ENCODE peak calls at places on chromosomes 16 and 17, in nine cellular contexts. L is occipital lobe; Y is left ventricle myocardium inferior; K is Calu3; S is left cardiac atrium; P is GM23338; O is stimulated activated CD4-positive, alpha-beta T cell treated with anti-CD3 and anti-CD28 coated beads, Interleukin-2, amount 100 ng/mL, for 48 hours; U is HS-5; A is AG10803. B is an unnamed sample.

GRCh38 chr16:86540894-86541293 is 14.1 kb downstream of the MTHFSD start:
- DNase-seq in U (no peak), S (no peak), K (no peak), P (no peak), L (no peak), A (no peak), O (no peak), Y (no peak), B (no peak)

GRCh38 chr17:78539771-78540170 is 37.4 kb downstream of the DNAH17 start:
- DNase-seq in U (no peak), S (no peak), O (no peak), A (no peak), P (no peak), Y (no peak), K (no peak), L (no peak), B (no peak)

GRCh38 chr17:77323413-77324171 is 182.8 kb downstream of the SEC14L1 start:
- DNase-seq in P (no peak), L (no peak), U (no peak), Y (no peak), O (no peak), A (peak; percentile 69), S (peak; percentile 61), K (peak; percentile 55), B (no peak)

GRCh38 chr17:77772461-77772897 is 186.0 kb upstream of the TNRC6C start:
- DNase-seq in S (peak; percentile 69), A (peak; percentile 39), K (peak; percentile 79), L (no peak), P (peak; percentile 91), Y (peak; percentile 63), U (no peak), O (peak; percentile 57), B (peak; percentile 43)

GRCh38 chr17:5263441-5263840 is 18.6 kb upstream of the RABEP1 start:
- DNase-seq in P (no peak), K (no peak), L (no peak), U (no peak), S (no peak), O (no peak), Y (no peak), A (no peak), B (no peak)

GRCh38 chr16:21101631-21102420 is 48.8 kb downstream of the DNAH3 start:
- DNase-seq in U (no peak), L (no peak), S (peak; percentile 34), O (no peak), P (peak; percentile 64), A (peak; percentile 24), K (peak; percentile 61), Y (peak; percentile 21), B (peak; percentile 9)

GRCh38 chr17:82320956-82321927 is 3.8 kb upstream of the CD7 start:
- DNase-seq in Y (no peak), K (peak; percentile 72), A (no peak), L (no peak), P (peak; percentile 74), U (no peak), S (no peak), O (peak; percentile 65), B (no peak)

GRCh38 chr16:30351586-30352419 is 3.3 kb downstream of the CD2BP2 start:
- DNase-seq in P (no peak), Y (peak; percentile 76), U (peak; percentile 37), K (no peak), O (no peak), S (peak; percentile 87), A (peak; percentile 93), L (peak; percentile 74), B (no peak)

GRCh38 chr17:43772877-43773648 is 5.7 kb downstream of the DUSP3 start:
- DNase-seq in S (no peak), A (no peak), L (no peak), O (no peak), K (no peak), U (no peak), Y (no peak), P (no peak), B (no peak)

GRCh38 chr17:45135978-45136791 is 698 bp downstream of the ACBD4 start:
- DNase-seq in O (no peak), S (peak; percentile 23), P (no peak), L (no peak), U (no peak), K (no peak), A (no peak), Y (peak; percentile 22), B (no peak)

GRCh38 chr17:66255112-66255511 is 25.9 kb upstream of the APOH start:
- DNase-seq in Y (no peak), P (peak; percentile 78), U (no peak), A (peak; percentile 78), K (peak; percentile 39), L (no peak), S (no peak), O (peak; percentile 10), B (peak; percentile 37)

GRCh38 chr17:34827008-34827407 is 134.3 kb downstream of the CCT6B start:
- DNase-seq in A (no peak), S (no peak), O (no peak), Y (no peak), L (no peak), K (peak; percentile 34), U (no peak), P (no peak), B (no peak)

GRCh38 chr16:23408242-23409201 is 44.5 kb downstream of the COG7 start:
- DNase-seq in A (peak; percentile 85), U (no peak), K (no peak), P (peak; percentile 16), Y (peak; percentile 49), O (no peak), S (peak; percentile 58), L (peak; percentile 71), B (peak; percentile 32)

GRCh38 chr17:82408288-82408937 is 9.7 kb upstream of the HEXD start:
- DNase-seq in L (no peak), P (no peak), Y (no peak), O (no peak), U (no peak), K (no peak), S (no peak), A (no peak), B (no peak)

GRCh38 chr17:81566461-81567126 is 14.4 kb upstream of the FAAP100 start:
- DNase-seq in U (peak; percentile 88), P (no peak), Y (peak; percentile 61), O (no peak), L (no peak), S (peak; percentile 75), K (peak; percentile 69), A (peak; percentile 97), B (no peak)

GRCh38 chr16:9012330-9012729 is 48.6 kb upstream of the USP7 start:
- DNase-seq in P (no peak), L (no peak), Y (no peak), A (no peak), O (no peak), S (no peak), U (no peak), K (no peak), B (no peak)

GRCh38 chr17:17495448-17496188 is 577 bp downstream of the RASD1 start:
- DNase-seq in K (no peak), A (peak; percentile 10), U (no peak), O (peak; percentile 23), P (peak; percentile 53), S (no peak), L (peak; percentile 55), Y (no peak), B (peak; percentile 42)